ENCODE peak calls at places on chromosome 13, in seven cellular contexts. G is pancreas, K is hypothalamus, R is progenitor cell of endocrine pancreas, T is SHP77, D is posterior cingulate gyrus, C is EH. Z is an unnamed sample.

GRCh38 chr13:106374631-106375030 is 160.8 kb downstream of the EFNB2 start:
- DNase-seq in G (no peak), K (no peak), R (no peak), T (no peak), D (no peak), C (no peak), Z (no peak)

GRCh38 chr13:20191902-20192469 is 752 bp downstream of the GJB2 start:
- DNase-seq in G (peak; percentile 44), K (no peak), R (no peak), T (no peak), D (no peak), C (peak; percentile 10), Z (no peak)

GRCh38 chr13:94706854-94707399 is 5.4 kb downstream of the SOX21 start:
- DNase-seq in G (no peak), K (no peak), R (no peak), T (peak; percentile 82), D (no peak), C (no peak), Z (no peak)

GRCh38 chr13:31427151-31427867 is 227.5 kb downstream of the B3GLCT start:
- DNase-seq in G (no peak), K (no peak), R (no peak), T (no peak), D (no peak), C (no peak), Z (no peak)

GRCh38 chr13:80251403-80251802 is 89.5 kb downstream of the SPRY2 start:
- DNase-seq in G (no peak), K (no peak), R (no peak), T (no peak), D (no peak), C (peak; percentile 64), Z (no peak)

GRCh38 chr13:94549241-94550029 is 46.5 kb downstream of the TGDS start:
- DNase-seq in G (peak; percentile 96), K (peak; percentile 66), R (peak; percentile 82), T (peak; percentile 98), D (peak; percentile 86), C (peak; percentile 97), Z (peak; percentile 93)

GRCh38 chr13:59494560-59494970 is 669.2 kb downstream of the DIAPH3 start:
- DNase-seq in G (no peak), K (no peak), R (no peak), T (no peak), D (no peak), C (peak; percentile 80), Z (no peak)

GRCh38 chr13:99960663-99961440 is 10.7 kb downstream of the ZIC5 start:
- DNase-seq in G (no peak), K (no peak), R (no peak), T (no peak), D (no peak), C (no peak), Z (no peak)

GRCh38 chr13:28955264-28955966 is 135.3 kb downstream of the MTUS2 start:
- DNase-seq in G (no peak), K (no peak), R (no peak), T (no peak), D (no peak), C (no peak), Z (no peak)

GRCh38 chr13:77250968-77251367 is 75.9 kb downstream of the MYCBP2 start:
- DNase-seq in G (no peak), K (no peak), R (no peak), T (no peak), D (no peak), C (no peak), Z (no peak)

GRCh38 chr13:24651718-24652345 is 28.4 kb upstream of the ATP12A start:
- DNase-seq in G (no peak), K (no peak), R (no peak), T (no peak), D (no peak), C (no peak), Z (no peak)

GRCh38 chr13:43196171-43196611 is 172.8 kb downstream of the DNAJC15 start:
- DNase-seq in G (no peak), K (no peak), R (no peak), T (no peak), D (no peak), C (peak; percentile 41), Z (no peak)

GRCh38 chr13:87669379-87669978 is 1.7 kb upstream of the SLITRK5 start:
- DNase-seq in G (no peak), K (no peak), R (no peak), T (peak; percentile 73), D (no peak), C (no peak), Z (no peak)

GRCh38 chr13:94800423-94800822 is 88.1 kb upstream of the SOX21 start:
- DNase-seq in G (no peak), K (no peak), R (no peak), T (no peak), D (no peak), C (peak; percentile 1), Z (no peak)

GRCh38 chr13:24693862-24694471 is 13.8 kb downstream of the ATP12A start:
- DNase-seq in G (peak; percentile 31), K (no peak), R (peak; percentile 24), T (peak; percentile 64), D (no peak), C (peak; percentile 57), Z (no peak)

GRCh38 chr13:113554333-113554700 is 30.2 kb upstream of the TFDP1 start:
- DNase-seq in G (no peak), K (no peak), R (no peak), T (no peak), D (no peak), C (no peak), Z (no peak)

GRCh38 chr13:99988469-99989375 is 7.1 kb downstream of the ZIC2 start:
- DNase-seq in G (no peak), K (no peak), R (no peak), T (no peak), D (no peak), C (no peak), Z (no peak)

Z was measured in dorsolateral prefrontal cortex.